ENCODE peak calls at places on chromosomes 11 and 22, in five cellular contexts. T is transverse colon, H is mucosa of descending colon, P is lung, F is tibial nerve. E is an unnamed sample.
A peak's percentile ranks its signal among the peaks of the same experiment; 100 is the strongest.

GRCh38 chr11:36265793-36266628 is 23.2 kb downstream of the COMMD9 start:
- DNase-seq in H (peak; percentile 72), T (peak; percentile 46), F (peak; percentile 45), P (peak; percentile 48), E (peak; percentile 52)

GRCh38 chr22:38657248-38657909 is 941 bp downstream of the CBY1 start:
- DNase-seq in H (peak; percentile 34), P (no peak), T (peak; percentile 46), F (no peak), E (peak; percentile 38)

GRCh38 chr11:9330387-9331384 is 16.3 kb upstream of the TMEM41B start:
- DNase-seq in T (no peak), H (no peak), P (peak; percentile 65), F (no peak), E (no peak)

GRCh38 chr11:78432058-78432515 is 14.5 kb upstream of the GAB2 start:
- DNase-seq in T (no peak), P (no peak), F (no peak), H (no peak), E (no peak)

GRCh38 chr11:6617315-6617781 is 1.9 kb downstream of the TPP1 start:
- DNase-seq in H (no peak), P (no peak), F (no peak), T (no peak), E (no peak)

GRCh38 chr11:113162590-113162961 is 151.8 kb upstream of the TTC12 start:
- DNase-seq in H (no peak), F (peak; percentile 23), P (no peak), T (no peak), E (no peak)

GRCh38 chr11:1226226-1226961 is 3.5 kb downstream of the MUC5B start:
- DNase-seq in H (peak; percentile 20), F (no peak), P (no peak), T (peak; percentile 17), E (peak; percentile 23)

GRCh38 chr22:24414523-24414922 is 12.9 kb upstream of the ADORA2A start:
- DNase-seq in T (no peak), H (no peak), P (no peak), F (no peak), E (no peak)

GRCh38 chr11:121091492-121092179 is 9.4 kb upstream of the TECTA start:
- DNase-seq in P (no peak), H (no peak), T (no peak), F (no peak), E (no peak)

GRCh38 chr11:3155691-3156258 is 9.3 kb downstream of the OSBPL5 start:
- DNase-seq in T (peak; percentile 6), H (no peak), F (no peak), P (no peak), E (no peak)

GRCh38 chr11:59754494-59754858 is 700 bp upstream of the STX3 start:
- DNase-seq in P (no peak), T (peak; percentile 46), H (peak; percentile 50), F (no peak), E (peak; percentile 37)

GRCh38 chr11:5004429-5005274 is 10.0 kb downstream of the OR51L1 start:
- DNase-seq in F (peak; percentile 44), P (peak; percentile 45), T (peak; percentile 46), H (peak; percentile 76), E (peak; percentile 49)

GRCh38 chr11:64208086-64208795 is 1.7 kb downstream of the FERMT3 start:
- DNase-seq in P (no peak), H (no peak), F (no peak), T (no peak), E (no peak)

GRCh38 chr22:20582520-20583361 is 75.3 kb downstream of the MED15 start:
- DNase-seq in F (no peak), P (no peak), H (no peak), T (no peak), E (no peak)

GRCh38 chr11:7577226-7577882 is 63.6 kb downstream of the PPFIBP2 start:
- DNase-seq in H (peak; percentile 54), T (peak; percentile 47), F (peak; percentile 58), P (no peak), E (peak; percentile 54)

GRCh38 chr11:128707671-128708070 is 13.8 kb downstream of the FLI1 start:
- DNase-seq in H (no peak), P (no peak), T (no peak), F (no peak), E (no peak)

GRCh38 chr11:120184946-120185677 is 25.7 kb upstream of the OAF start:
- DNase-seq in H (peak; percentile 82), P (no peak), F (peak; percentile 85), T (peak; percentile 82), E (peak; percentile 86)

GRCh38 chr22:44224166-44224565 is 43.4 kb downstream of the PARVG start:
- DNase-seq in T (no peak), F (no peak), P (peak; percentile 24), H (no peak), E (no peak)

GRCh38 chr22:37601540-37602442 is 6.8 kb upstream of the GGA1 start:
- DNase-seq in P (peak; percentile 71), F (no peak), T (peak; percentile 69), H (peak; percentile 78), E (peak; percentile 80)

GRCh38 chr11:8739309-8739793 is 56.8 kb downstream of the RPL27A start:
- DNase-seq in H (no peak), T (no peak), F (no peak), P (no peak), E (no peak)

GRCh38 chr11:70713988-70714665 is 315.8 kb downstream of the CTTN start:
- DNase-seq in F (no peak), P (no peak), T (no peak), H (no peak), E (no peak)

GRCh38 chr11:3893311-3893710 is 37.8 kb downstream of the STIM1 start:
- DNase-seq in T (no peak), P (no peak), H (no peak), F (no peak), E (no peak)

GRCh38 chr11:17012179-17012578 is 2.0 kb downstream of the PLEKHA7 start:
- DNase-seq in T (no peak), P (no peak), F (no peak), H (no peak), E (no peak)

GRCh38 chr22:23232094-23232905 is 52.0 kb downstream of the BCR start:
- DNase-seq in T (no peak), F (no peak), H (no peak), P (no peak), E (no peak)
- H3K4me1 ChIP-seq in T (peaks cover 2% of the 10 kb centered on the region), F (peaks cover 18% of the 10 kb centered on the region), H (peaks cover 2% of the 10 kb centered on the region), P (peaks cover 13% of the 10 kb centered on the region), E (no peaks in the 10 kb centered on the region)

GRCh38 chr11:60836866-60837510 is 4.9 kb upstream of the CCDC86 start:
- DNase-seq in T (no peak), P (no peak), F (no peak), H (no peak), E (no peak)

GRCh38 chr11:60835472-60835871 is 6.4 kb upstream of the CCDC86 start:
- DNase-seq in T (no peak), H (no peak), P (no peak), F (no peak), E (no peak)

GRCh38 chr11:60834742-60835141 is 7.2 kb upstream of the CCDC86 start:
- DNase-seq in P (no peak), F (no peak), H (no peak), T (no peak), E (no peak)

GRCh38 chr11:60840711-60841430 is 1.0 kb upstream of the CCDC86 start:
- DNase-seq in P (no peak), T (peak; percentile 33), F (peak; percentile 81), H (peak; percentile 34), E (no peak)

DNA sequence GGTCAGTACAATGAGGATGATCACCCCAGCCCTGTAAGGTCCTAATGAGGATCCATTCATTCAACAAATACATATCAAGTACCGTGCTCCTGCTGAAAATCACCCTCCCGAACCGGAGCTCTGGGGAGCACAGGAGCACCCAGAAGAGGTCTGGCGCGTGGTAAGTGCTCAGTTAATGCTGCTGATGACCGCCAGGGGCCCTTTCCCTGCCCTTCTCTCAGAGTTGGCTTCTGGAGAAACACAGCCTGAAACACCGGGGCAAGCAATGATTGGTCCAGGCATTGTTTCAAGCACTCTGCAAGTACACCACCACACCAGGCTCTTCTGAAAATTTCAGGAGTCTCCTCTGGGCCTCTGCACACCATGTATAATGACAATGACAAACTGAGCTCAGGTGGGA is 3.8 kb upstream of the CCDC86 start:
- DNase-seq in H (no peak), P (no peak), F (no peak), T (no peak), E (no peak)
- TF ChIP-seq CTCF in H (no peak), P (no peak), F (no peak), T (no peak), E (no peak)

DNA sequence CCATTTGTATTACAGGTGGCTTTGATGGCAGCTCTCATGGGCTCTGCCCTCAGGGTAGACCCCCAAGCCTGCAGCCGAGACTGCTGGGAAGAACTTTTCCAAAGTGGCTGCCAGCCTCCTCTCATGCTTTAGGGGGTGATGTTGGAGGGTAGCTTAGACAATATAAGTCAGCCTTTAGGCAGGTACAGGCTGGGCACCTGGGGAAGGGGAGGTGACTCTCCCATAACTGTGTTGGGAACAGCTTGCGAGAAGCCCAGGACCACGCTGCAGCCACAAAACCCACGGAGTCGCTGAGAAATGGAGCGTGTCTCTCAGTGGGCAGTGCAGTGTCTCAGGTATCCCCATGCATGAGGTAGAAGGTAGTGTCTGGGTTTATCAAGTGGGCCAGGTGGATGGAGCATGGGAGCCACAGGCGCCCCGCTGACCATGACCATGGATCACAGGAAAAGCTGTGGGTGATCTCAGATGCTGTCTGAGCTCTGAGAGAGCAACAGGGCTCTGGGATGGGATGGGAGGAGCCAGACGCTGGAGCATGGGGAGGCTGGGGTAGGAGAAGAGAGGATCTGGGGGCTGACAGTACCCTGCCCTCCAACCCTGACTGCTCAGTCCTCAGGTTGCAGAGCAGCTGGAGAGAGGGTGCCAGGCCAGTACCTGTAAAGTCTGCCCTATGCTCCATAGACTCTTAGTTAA is 115.2 kb downstream of the FEZ1 start:
- DNase-seq in H (no peak), T (no peak), P (no peak), F (no peak), E (no peak)
- H3K4me3 ChIP-seq in H (no peak overlapping the region), T (no peak overlapping the region), P (no peak overlapping the region), F (no peak overlapping the region), E (no peak overlapping the region)

GRCh38 chr11:124970925-124971324 is 16.9 kb downstream of the CCDC15 start:
- DNase-seq in F (no peak), H (peak; percentile 7), P (no peak), T (no peak), E (no peak)
- H3K4me1 ChIP-seq in F (no peaks in the 10 kb centered on the region), H (no peaks in the 10 kb centered on the region), P (no peaks in the 10 kb centered on the region), T (no peaks in the 10 kb centered on the region), E (no peaks in the 10 kb centered on the region)

DNA sequence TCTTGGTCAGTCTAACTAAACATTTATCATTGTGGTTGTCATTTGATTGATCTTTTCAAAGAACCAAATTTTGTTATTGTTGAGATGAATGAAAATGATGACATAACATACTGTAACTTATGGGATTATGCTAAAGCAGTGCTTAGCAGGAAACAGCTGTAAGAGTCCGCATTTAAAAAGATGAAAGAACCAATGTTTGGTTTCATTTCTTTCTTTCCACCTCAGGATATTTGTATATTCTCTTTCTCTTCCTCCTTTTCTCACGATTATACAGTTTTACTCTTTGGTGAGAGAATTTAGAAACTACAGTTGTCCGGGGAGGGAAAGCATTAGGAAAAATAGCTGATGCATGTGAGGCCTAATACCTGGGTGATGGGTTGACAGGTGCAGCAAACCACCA is 23.1 kb downstream of the PIH1D2 start:
- DNase-seq in P (no peak), T (no peak), F (no peak), H (no peak), E (no peak)
- TF ChIP-seq CTCF in P (no peak), T (no peak), F (no peak), H (no peak), E (no peak)